ENCODE peak calls at places on chromosome 9, in six cellular contexts. K is HFF-Myc; Q is iPS-NIHi11; Z is effector CD8-positive, alpha-beta T cell; U is heart right ventricle; F is activated CD8-positive, alpha-beta memory T cell treated with anti-CD3 and anti-CD28 coated beads, Interleukin-2, amount 10 ng/mL, durations not matched to agents 7 days and 5 days. R is an unnamed sample.

GRCh38 chr9:97470076-97470475 is 31.4 kb upstream of the TMOD1 start:
- DNase-seq in Z (no peak), U (no peak), F (no peak), Q (peak), K (no peak), R (no peak)

GRCh38 chr9:113589890-113590289 is 126.4 kb downstream of the RGS3 start:
- DNase-seq in F (no peak), Q (no peak), K (no peak), U (no peak), Z (no peak), R (no peak)

GRCh38 chr9:12813960-12814876 is 39.4 kb downstream of the LURAP1L start:
- DNase-seq in F (no peak), Z (no peak), Q (peak), U (peak), K (peak), R (peak)

GRCh38 chr9:100112677-100113336 is 13.8 kb downstream of the INVS start:
- DNase-seq in U (no peak), K (no peak), Q (no peak), Z (no peak), F (no peak), R (no peak)

GRCh38 chr9:38363589-38363925 is 28.9 kb upstream of the ALDH1B1 start:
- DNase-seq in Z (no peak), F (no peak), U (no peak), K (no peak), Q (no peak), R (no peak)

GRCh38 chr9:14677396-14677795 is 15.8 kb downstream of the ZDHHC21 start:
- DNase-seq in F (no peak), K (no peak), Q (no peak), Z (no peak), U (no peak), R (no peak)

GRCh38 chr9:129542761-129543160 is 78.1 kb downstream of the C9orf50 start:
- DNase-seq in K (no peak), Z (no peak), F (no peak), Q (no peak), U (no peak), R (no peak)

GRCh38 chr9:83447351-83447750 is 90.8 kb downstream of the FRMD3 start:
- DNase-seq in Z (no peak), F (no peak), Q (no peak), U (no peak), K (no peak), R (no peak)

GRCh38 chr9:77953590-77953989 is 78.0 kb downstream of the GNAQ start:
- DNase-seq in Z (no peak), K (no peak), F (no peak), U (no peak), Q (no peak), R (no peak)

GRCh38 chr9:31541626-31542025 is 842.8 kb upstream of the ACO1 start:
- DNase-seq in K (no peak), U (no peak), Q (no peak), Z (no peak), F (no peak), R (no peak)

GRCh38 chr9:14769235-14769580 is 46.7 kb upstream of the CER1 start:
- DNase-seq in Z (no peak), U (no peak), F (no peak), K (no peak), Q (peak), R (no peak)

GRCh38 chr9:107144475-107144874 is 138.6 kb upstream of the RAD23B start:
- DNase-seq in Q (no peak), F (no peak), K (no peak), Z (no peak), U (no peak), R (no peak)

GRCh38 chr9:99057665-99058625 is 47.0 kb upstream of the TGFBR1 start:
- DNase-seq in U (no peak), K (peak), Z (peak), F (peak), Q (no peak), R (peak)

GRCh38 chr9:123997665-123998277 is 13.8 kb upstream of the LHX2 start:
- DNase-seq in K (no peak), F (peak), Q (no peak), U (peak), Z (no peak), R (peak)

GRCh38 chr9:76729980-76730737 is 34.1 kb upstream of the PCA3 start:
- DNase-seq in F (no peak), K (no peak), U (no peak), Z (no peak), Q (no peak), R (no peak)

GRCh38 chr9:125631391-125632085 is 75.5 kb downstream of the MAPKAP1 start:
- DNase-seq in Q (peak), K (no peak), U (no peak), Z (no peak), F (peak), R (no peak)

GRCh38 chr9:23826120-23826629 is at the start of gene ELAVL2:
- DNase-seq in K (peak), Q (peak), Z (no peak), F (peak), U (peak), R (peak)

GRCh38 chr9:124697326-124698200 is 73.5 kb downstream of the NR6A1 start:
- DNase-seq in F (no peak), Q (no peak), Z (no peak), K (no peak), U (peak), R (no peak)

GRCh38 chr9:15306068-15306756 is 804 bp downstream of the TTC39B start:
- DNase-seq in F (peak), U (peak), Q (peak), Z (peak), K (no peak), R (peak)

GRCh38 chr9:130414081-130414731 is 30.6 kb upstream of the ASS1 start:
- DNase-seq in K (no peak), F (no peak), Z (no peak), Q (no peak), U (no peak), R (no peak)

GRCh38 chr9:119318371-119318770 is 50.9 kb downstream of the BRINP1 start:
- DNase-seq in U (no peak), Z (no peak), F (no peak), K (no peak), Q (peak), R (no peak)

GRCh38 chr9:4430492-4431261 is 59.6 kb upstream of the SLC1A1 start:
- DNase-seq in F (no peak), K (no peak), Z (no peak), Q (no peak), U (no peak), R (no peak)

R was measured in tibial artery.